ENCODE peak calls at places on chromosomes 7 and 10, in five cellular contexts. P is psoas muscle; T is kidney epithelial cell; F is neural progenitor cell; Z is CD8-positive, alpha-beta T cell. G is an unnamed sample.

GRCh38 chr7:37901236-37901827 is 15.3 kb downstream of the SFRP4 start:
- DNase-seq in Z (no peak), F (peak), T (no peak), P (no peak), G (no peak)

GRCh38 chr10:114042895-114043531 is 653 bp upstream of the ADRB1 start:
- DNase-seq in T (no peak), F (peak), Z (peak), P (peak), G (no peak)

GRCh38 chr7:77217474-77218185 is 18.0 kb upstream of the FGL2 start:
- DNase-seq in Z (no peak), P (no peak), F (no peak), T (no peak), G (no peak)

GRCh38 chr10:124285587-124286527 is 132.9 kb downstream of the OAT start:
- DNase-seq in Z (no peak), T (no peak), F (no peak), P (peak), G (no peak)

GRCh38 chr10:67549390-67549789 is 146.6 kb downstream of the CTNNA3 start:
- DNase-seq in T (no peak), Z (no peak), P (no peak), F (no peak), G (peak)

GRCh38 chr10:10869592-10869991 is 148.1 kb upstream of the CELF2 start:
- DNase-seq in Z (no peak), P (no peak), T (no peak), F (no peak), G (peak)

GRCh38 chr7:28161319-28161718 is 19.3 kb downstream of the JAZF1 start:
- DNase-seq in Z (no peak), T (no peak), F (no peak), P (no peak), G (no peak)

GRCh38 chr10:60572511-60573194 is 183.0 kb upstream of the ANK3 start:
- DNase-seq in T (peak), P (no peak), F (peak), Z (no peak), G (peak)

GRCh38 chr7:45237788-45238461 is 80.3 kb downstream of the RAMP3 start:
- DNase-seq in T (no peak), Z (no peak), F (no peak), P (no peak), G (no peak)

DNA sequence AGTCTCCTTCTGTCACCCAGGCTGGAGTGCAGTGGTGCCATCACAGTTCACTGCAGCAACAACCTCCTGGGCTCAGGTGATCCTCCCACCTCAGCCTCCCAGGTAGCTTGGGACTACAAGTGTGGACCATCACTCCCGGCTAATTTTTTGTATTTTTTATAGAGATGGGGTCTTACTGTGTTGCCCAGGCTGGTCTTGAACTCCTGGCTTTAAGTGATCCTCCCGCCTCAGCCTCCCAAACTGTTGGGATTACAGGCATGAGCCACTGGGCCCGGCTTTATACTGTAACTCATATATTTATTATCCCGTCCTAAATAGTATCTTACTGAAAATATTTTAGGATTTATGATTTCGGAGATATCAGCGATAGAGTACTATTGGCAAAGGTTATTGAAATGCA is 10.9 kb downstream of the EIF4H start:
- DNase-seq in F (no peak), T (no peak), Z (no peak), P (no peak), G (no peak)
- H3K4me3 ChIP-seq in F (no peak), T (no peak), Z (no peak), P (no peak), G (no peak)

GRCh38 chr10:22617516-22617915 is 96.9 kb downstream of the PIP4K2A start:
- DNase-seq in T (no peak), F (no peak), Z (no peak), P (no peak), G (no peak)
- H3K4me3 ChIP-seq in T (no peak), F (no peak), Z (no peak), P (no peak), G (no peak)

DNA sequence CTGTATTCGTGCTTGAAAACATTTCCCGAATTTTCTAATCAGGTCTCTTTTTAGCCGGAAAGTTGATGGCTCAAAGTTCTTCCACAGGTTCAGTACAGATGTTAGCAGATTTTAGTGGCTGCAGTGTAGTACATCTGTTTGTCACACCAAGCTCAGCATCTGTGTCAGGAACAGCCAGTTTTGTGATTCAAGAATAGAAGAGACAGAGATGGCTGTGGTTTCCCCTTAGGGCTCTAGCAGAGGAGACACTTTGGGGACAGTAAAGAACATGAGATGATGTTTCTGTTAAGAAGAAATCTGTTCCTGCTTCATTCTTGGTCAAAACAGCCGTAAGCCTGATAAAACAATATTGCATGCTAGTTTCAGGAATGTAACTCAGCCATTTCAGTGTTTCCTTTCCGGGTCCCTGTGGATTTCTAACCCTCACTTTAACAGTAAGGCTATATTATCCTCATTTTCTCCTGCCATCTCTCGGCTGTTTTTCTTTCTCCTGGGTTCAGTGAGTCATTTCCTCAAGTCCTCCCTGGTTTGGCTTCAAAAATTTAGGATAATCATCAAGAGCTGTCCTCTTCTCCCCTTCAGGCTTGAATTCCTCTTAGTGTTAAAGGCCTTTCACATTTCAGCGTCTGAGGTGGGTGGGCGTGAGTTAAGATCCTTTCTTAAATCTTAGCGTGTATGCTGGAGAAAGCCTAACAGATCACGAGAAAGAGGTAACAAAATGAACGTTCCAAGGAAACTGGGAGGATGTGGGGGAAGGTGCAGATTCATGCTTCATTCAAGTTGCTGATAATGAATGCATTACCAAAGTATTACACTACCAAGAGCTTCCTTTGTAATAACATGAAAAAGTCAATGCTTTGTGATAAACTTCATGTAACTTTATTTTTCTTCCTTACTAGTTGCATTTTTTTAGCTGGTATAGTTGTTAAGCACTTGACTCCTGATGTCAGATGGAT is 37.1 kb upstream of the BICC1 start:
- DNase-seq in P (no peak), Z (no peak), T (no peak), F (no peak), G (no peak)
- H3K4me3 ChIP-seq in P (peak), Z (no peak), T (no peak), F (no peak), G (no peak)

GRCh38 chr7:1457949-1458675 is 1.2 kb downstream of the MICALL2 start:
- DNase-seq in Z (no peak), P (no peak), T (no peak), F (no peak), G (no peak)

GRCh38 chr7:1455241-1455939 is 3.9 kb downstream of the MICALL2 start:
- DNase-seq in T (peak), P (no peak), Z (no peak), F (no peak), G (no peak)

GRCh38 chr7:1458676-1459511 is at the start of gene MICALL2:
- DNase-seq in F (peak), Z (peak), T (peak), P (peak), G (peak)

GRCh38 chr7:1455955-1456354 is 3.3 kb downstream of the MICALL2 start:
- DNase-seq in Z (no peak), T (no peak), F (no peak), P (no peak), G (no peak)

GRCh38 chr7:1457059-1457948 is 2.0 kb downstream of the MICALL2 start:
- DNase-seq in T (no peak), P (no peak), F (no peak), Z (no peak), G (no peak)
- H3K4me3 ChIP-seq in T (peak), P (no peak), F (no peak), Z (no peak), G (peak)